ENCODE peak calls at places on chromosomes 6 and 20, in seven cellular contexts. X, S, Z, D, V, T and C are unnamed samples.

GRCh38 chr6:125865015-125865414 is 74.3 kb downstream of the NCOA7 start:
- DNase-seq in V (no peak), D (no peak), X (no peak), Z (no peak), T (no peak), S (no peak), C (no peak)

GRCh38 chr20:45467861-45468260 is 1.7 kb upstream of the WFDC2 start:
- DNase-seq in V (no peak), T (peak), S (no peak), X (no peak), Z (no peak), D (no peak), C (no peak)

GRCh38 chr20:1171461-1172093 is 13.2 kb downstream of the TMEM74B start:
- DNase-seq in D (peak), T (peak), S (peak), Z (peak), X (no peak), V (no peak), C (no peak)

GRCh38 chr6:157893238-157893637 is 70.2 kb downstream of the SNX9 start:
- DNase-seq in S (no peak), D (no peak), V (peak), T (no peak), Z (no peak), X (no peak), C (no peak)

GRCh38 chr20:25300496-25301170 is 52.7 kb downstream of the PYGB start:
- DNase-seq in Z (no peak), D (no peak), T (peak), S (no peak), X (no peak), V (no peak), C (no peak)

GRCh38 chr20:6685181-6685582 is 82.3 kb upstream of the BMP2 start:
- DNase-seq in S (no peak), Z (no peak), V (no peak), T (no peak), X (no peak), D (no peak), C (no peak)

GRCh38 chr6:46011241-46012085 is 4.2 kb downstream of the CLIC5 start:
- DNase-seq in X (no peak), Z (no peak), V (peak), S (no peak), T (no peak), D (peak), C (no peak)

GRCh38 chr6:35737413-35738211 is 780 bp downstream of the ARMC12 start:
- DNase-seq in T (peak), Z (no peak), D (peak), V (no peak), X (no peak), S (no peak), C (no peak)

GRCh38 chr6:131368077-131368911 is 204.7 kb upstream of the ARG1 start:
- DNase-seq in D (peak), T (no peak), V (no peak), X (no peak), Z (no peak), S (no peak), C (peak)

GRCh38 chr20:43531091-43531443 is 23.6 kb downstream of the L3MBTL1 start:
- DNase-seq in S (no peak), D (no peak), X (no peak), T (no peak), V (no peak), Z (no peak), C (no peak)

GRCh38 chr6:89134723-89135122 is 11.1 kb upstream of the PM20D2 start:
- DNase-seq in V (no peak), S (no peak), T (no peak), Z (no peak), X (no peak), D (no peak), C (no peak)

DNA sequence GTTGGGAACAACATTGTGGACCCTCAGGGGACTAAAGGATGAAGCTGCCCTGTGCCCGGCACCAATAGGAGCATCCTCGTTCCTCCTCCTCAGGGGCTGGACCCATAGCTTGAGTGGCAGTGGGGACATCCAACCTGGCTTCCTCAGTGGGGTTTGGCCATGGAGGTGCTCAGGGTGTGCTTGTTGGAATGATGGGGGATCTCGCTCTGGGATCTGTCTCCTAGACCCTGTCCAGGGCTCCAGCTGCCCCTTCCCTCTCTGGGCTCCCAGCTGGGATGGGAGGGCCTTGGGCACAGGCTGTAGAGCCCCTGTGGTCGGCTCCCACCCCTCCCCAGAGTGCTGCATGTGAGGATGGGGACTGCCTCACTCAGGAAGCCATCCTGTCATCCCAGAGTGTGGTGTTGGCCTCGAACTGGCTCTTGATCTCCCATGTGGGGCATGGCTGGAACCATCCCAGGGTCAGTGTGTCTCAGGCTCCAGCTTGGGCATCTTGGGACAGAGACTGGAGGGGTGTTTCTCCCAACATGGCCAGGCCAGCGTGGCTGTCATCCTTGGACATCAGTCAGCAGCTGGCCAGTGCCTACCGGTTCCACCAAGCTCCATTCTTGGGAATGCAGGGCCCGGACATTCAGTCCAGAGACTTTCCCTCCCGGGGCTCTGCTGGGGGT is 9.5 kb upstream of the MYT1 start:
- DNase-seq in X (no peak), V (no peak), T (no peak), D (no peak), S (no peak), Z (no peak), C (no peak)
- TF ChIP-seq CTCF in X (no peak), V (no peak), T (no peak), D (no peak), S (no peak), Z (no peak), C (no peak)

GRCh38 chr6:38897507-38897906 is 151.1 kb upstream of the GLP1R start:
- DNase-seq in Z (no peak), D (no peak), X (no peak), T (peak), S (no peak), V (no peak), C (no peak)
- TF ChIP-seq CTCF in Z (no peak), D (no peak), X (no peak), T (peak), S (no peak), V (no peak), C (no peak)

GRCh38 chr6:123017313-123017712 is 21.3 kb downstream of the CLVS2 start:
- DNase-seq in Z (no peak), X (no peak), S (no peak), D (no peak), V (no peak), T (no peak), C (no peak)
- TF ChIP-seq CTCF in Z (no peak), X (no peak), S (no peak), D (no peak), V (no peak), T (no peak), C (no peak)

GRCh38 chr6:9583946-9584345 is 830.9 kb downstream of the TFAP2A start:
- DNase-seq in S (no peak), T (no peak), V (no peak), Z (no peak), X (no peak), D (no peak), C (no peak)
- TF ChIP-seq CTCF in S (no peak), T (no peak), V (no peak), Z (no peak), X (no peak), D (no peak), C (no peak)

GRCh38 chr6:122400467-122401089 is 1.1 kb downstream of the HSF2 start:
- DNase-seq in T (no peak), S (no peak), X (no peak), Z (no peak), D (no peak), V (no peak), C (no peak)

GRCh38 chr6:122399055-122399347 is 451 bp upstream of the HSF2 start:
- DNase-seq in X (no peak), T (no peak), Z (no peak), S (no peak), D (no peak), V (no peak), C (no peak)

GRCh38 chr6:122400121-122400450 is 634 bp downstream of the HSF2 start:
- DNase-seq in D (no peak), T (peak), Z (no peak), S (no peak), V (no peak), X (no peak), C (no peak)

GRCh38 chr6:122401104-122401503 is 1.7 kb downstream of the HSF2 start:
- DNase-seq in S (no peak), X (no peak), Z (no peak), D (no peak), T (no peak), V (no peak), C (no peak)

DNA sequence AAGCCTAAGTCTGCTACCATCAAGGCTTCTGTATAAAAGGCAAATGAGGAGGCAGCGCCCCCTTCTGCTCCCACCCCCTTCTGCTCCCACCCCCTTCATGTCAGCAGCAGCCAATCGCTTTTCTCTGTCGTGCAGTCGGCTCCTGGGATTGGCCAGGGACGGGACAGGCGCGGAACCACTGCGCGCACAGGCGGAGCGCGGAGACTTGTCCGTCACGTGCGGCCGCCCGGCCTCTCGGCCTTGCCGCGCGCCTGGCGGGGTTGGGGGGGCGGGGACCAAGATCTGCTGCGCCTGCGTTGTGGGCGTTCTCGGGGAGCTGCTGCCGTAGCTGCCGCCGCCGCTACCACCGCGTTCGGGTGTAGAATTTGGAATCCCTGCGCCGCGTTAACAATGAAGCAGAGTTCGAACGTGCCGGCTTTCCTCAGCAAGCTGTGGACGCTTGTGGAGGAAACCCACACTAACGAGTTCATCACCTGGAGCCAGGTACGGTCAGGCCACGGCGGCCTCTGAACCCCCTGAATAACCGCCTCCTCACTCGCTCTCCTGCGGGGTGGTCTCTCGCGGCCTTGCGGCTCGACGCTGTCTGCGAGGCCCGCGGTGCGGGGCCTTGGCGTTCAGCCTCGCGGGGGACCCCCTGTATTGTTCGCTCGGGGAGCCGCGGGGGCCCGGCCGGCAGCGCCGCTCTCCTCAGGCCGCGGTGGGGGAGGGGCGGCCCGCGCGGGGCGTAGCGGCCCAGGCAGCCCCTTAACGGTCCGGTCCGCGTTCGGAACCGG is at the start of gene HSF2:
- DNase-seq in S (peak), X (peak), Z (peak), T (peak), D (peak), V (peak), C (peak)
- TF ChIP-seq CTCF in S (no peak), X (no peak), Z (peak), T (no peak), D (peak), V (peak), C (no peak)